ENCODE peak calls at places on chromosomes 7 and 10, in five cellular contexts. D is hippocampal formation; F is activated CD8-positive, alpha-beta memory T cell treated with anti-CD3 and anti-CD28 coated beads for 24 hours; P is nephron progenitor cell; B is SJSA1. E is an unnamed sample.

GRCh38 chr7:47435889-47436312 is 146.0 kb downstream of the TNS3 start:
- DNase-seq in B (peak), P (peak), F (no peak), D (peak), E (no peak)

GRCh38 chr7:73769481-73770001 is 529 bp downstream of the CLDN3 start:
- DNase-seq in B (no peak), P (no peak), F (no peak), D (no peak), E (no peak)

GRCh38 chr10:92891885-92892705 is 43.8 kb downstream of the EXOC6 start:
- DNase-seq in D (no peak), B (peak), F (no peak), P (no peak), E (no peak)

GRCh38 chr7:42931447-42931833 is 534 bp downstream of the PSMA2 start:
- DNase-seq in P (no peak), B (no peak), F (no peak), D (no peak), E (no peak)

GRCh38 chr7:150428671-150429451 is 21.6 kb upstream of the GIMAP8 start:
- DNase-seq in D (no peak), F (peak), P (no peak), B (peak), E (no peak)

GRCh38 chr10:109880886-109881467 is 42.3 kb downstream of the XPNPEP1 start:
- DNase-seq in B (no peak), D (no peak), F (peak), P (no peak), E (no peak)

GRCh38 chr7:128157906-128158305 is 83.2 kb upstream of the LEP start:
- DNase-seq in P (no peak), B (peak), F (no peak), D (no peak), E (no peak)

GRCh38 chr10:117345143-117345542 is 30.1 kb downstream of the PDZD8 start:
- DNase-seq in F (no peak), P (no peak), D (no peak), B (no peak), E (no peak)

GRCh38 chr10:1155791-1156615 is 99.8 kb downstream of the WDR37 start:
- DNase-seq in B (no peak), F (peak), P (no peak), D (no peak), E (peak)

GRCh38 chr10:12394236-12395033 is 45.1 kb downstream of the CAMK1D start:
- DNase-seq in D (no peak), P (no peak), B (no peak), F (peak), E (no peak)

GRCh38 chr7:36871863-36872262 is 147.6 kb upstream of the AOAH start:
- DNase-seq in F (no peak), B (no peak), P (no peak), D (no peak), E (no peak)

GRCh38 chr7:102284891-102285540 is 1.7 kb upstream of the SH2B2 start:
- DNase-seq in B (no peak), F (no peak), P (peak), D (no peak), E (no peak)

GRCh38 chr7:50739744-50740455 is 42.8 kb downstream of the GRB10 start:
- DNase-seq in P (no peak), B (no peak), D (no peak), F (peak), E (no peak)

GRCh38 chr7:66167773-66168367 is 37.3 kb upstream of the TPST1 start:
- DNase-seq in D (no peak), B (peak), P (no peak), F (no peak), E (no peak)

GRCh38 chr10:95499482-95499989 is 61.6 kb downstream of the SORBS1 start:
- DNase-seq in F (no peak), B (no peak), D (no peak), P (no peak), E (no peak)

GRCh38 chr10:3111626-3112220 is 44.4 kb downstream of the PFKP start:
- DNase-seq in P (peak), B (no peak), F (no peak), D (no peak), E (no peak)

GRCh38 chr10:493391-494148 is 195.9 kb downstream of the DIP2C start:
- DNase-seq in B (no peak), D (no peak), F (no peak), P (no peak), E (no peak)

GRCh38 chr7:148883233-148884048 is 650 bp downstream of the EZH2 start:
- DNase-seq in D (no peak), P (peak), F (peak), B (peak), E (no peak)

GRCh38 chr7:74138945-74139843 is 35.0 kb upstream of the EIF4H start:
- DNase-seq in D (no peak), P (no peak), B (no peak), F (no peak), E (no peak)

GRCh38 chr7:1268076-1268815 is 35.6 kb downstream of the UNCX start:
- DNase-seq in B (no peak), F (no peak), P (no peak), D (no peak), E (no peak)

GRCh38 chr7:14242186-14242585 is 252.7 kb upstream of the ETV1 start:
- DNase-seq in F (no peak), D (no peak), B (no peak), P (no peak), E (no peak)

GRCh38 chr10:49767752-49768151 is 5.6 kb upstream of the OGDHL start:
- DNase-seq in D (no peak), B (no peak), P (no peak), F (no peak), E (no peak)

GRCh38 chr10:132814469-132814856 is 28.5 kb upstream of the NKX6-2 start:
- DNase-seq in D (no peak), P (no peak), F (no peak), B (no peak), E (no peak)

GRCh38 chr10:17516376-17516775 is 62.0 kb upstream of the ST8SIA6 start:
- DNase-seq in F (no peak), P (no peak), D (no peak), B (no peak), E (no peak)

GRCh38 chr7:40937879-40938278 is 765.0 kb downstream of the INHBA start:
- DNase-seq in D (no peak), B (no peak), F (no peak), P (peak), E (no peak)